ENCODE peak calls at places on chromosomes 3 and 15, in nine cellular contexts. J is aorta; C is GM10248; D is NCI-H2171; V is iris pigment epithelial cell; O is activated CD8-positive, alpha-beta memory T cell treated with anti-CD3 and anti-CD28 coated beads, Interleukin-2, amount 50 U/mL, for 48 hours; Q is stimulated activated CD8-positive, alpha-beta memory T cell treated with anti-CD3 and anti-CD28 coated beads, Interleukin-4, amount 100 ng/mL, for 48 hours; K is AG20443; I is T-helper 1 cell. R is an unnamed sample.

GRCh38 chr15:88635343-88635742 is 3.5 kb upstream of the ISG20 start:
- DNase-seq in J (no peak), C (no peak), D (no peak), V (peak), O (no peak), Q (no peak), K (no peak), I (no peak), R (peak)

GRCh38 chr3:184672972-184673875 is 38.6 kb downstream of the MAGEF1 start:
- DNase-seq in J (no peak), C (no peak), D (no peak), V (no peak), O (no peak), Q (no peak), K (no peak), I (no peak), R (no peak)

GRCh38 chr3:59212128-59212764 is 162.4 kb upstream of the CFAP20DC start:
- DNase-seq in J (no peak), C (peak), D (peak), V (peak), O (no peak), Q (no peak), K (peak), I (no peak), R (peak)

GRCh38 chr15:72272213-72272996 is at the start of gene PARP6:
- DNase-seq in J (peak), C (peak), D (peak), V (peak), O (peak), Q (peak), K (peak), I (peak), R (peak)

GRCh38 chr3:179186426-179186825 is 38.3 kb downstream of the PIK3CA start:
- DNase-seq in J (no peak), C (no peak), D (no peak), V (no peak), O (no peak), Q (no peak), K (no peak), I (no peak), R (no peak)

GRCh38 chr3:149512073-149512782 is 37.7 kb downstream of the TM4SF4 start:
- DNase-seq in J (no peak), C (peak), D (no peak), V (peak), O (no peak), Q (peak), K (peak), I (no peak), R (peak)

GRCh38 chr3:137105277-137105977 is 147.6 kb downstream of the IL20RB start:
- DNase-seq in J (no peak), C (peak), D (peak), V (peak), O (no peak), Q (no peak), K (peak), I (no peak), R (peak)

GRCh38 chr15:35090104-35090807 is 5.2 kb upstream of the NANOGP8 start:
- DNase-seq in J (no peak), C (no peak), D (no peak), V (no peak), O (no peak), Q (no peak), K (no peak), I (no peak), R (no peak)

GRCh38 chr15:100987143-100987542 is 68.0 kb downstream of the LRRK1 start:
- DNase-seq in J (no peak), C (no peak), D (no peak), V (no peak), O (no peak), Q (no peak), K (peak), I (no peak), R (no peak)

GRCh38 chr3:197093871-197094270 is 64.3 kb upstream of the MELTF start:
- DNase-seq in J (no peak), C (no peak), D (no peak), V (no peak), O (no peak), Q (no peak), K (no peak), I (no peak), R (no peak)

GRCh38 chr3:177237206-177237605 is 39.9 kb upstream of the TBL1XR1 start:
- DNase-seq in J (no peak), C (no peak), D (no peak), V (no peak), O (no peak), Q (no peak), K (peak), I (no peak), R (no peak)

R was measured in choroid plexus epithelial cell.